ENCODE peak calls at places on chromosomes 4 and X, in seven cellular contexts. S is Panc1; N is right lobe of liver; G is RPMI8226; U is CD4-positive, alpha-beta memory T cell; J is ACHN; P is T47D. A is an unnamed sample.

GRCh38 chrX:20116575-20117240 is at the start of gene MAP7D2:
- DNase-seq in G (no peak), S (no peak), P (no peak), N (no peak), J (no peak), U (no peak), A (no peak)

GRCh38 chrX:40871385-40872082 is 136.2 kb upstream of the MED14 start:
- DNase-seq in G (no peak), S (no peak), P (peak; percentile 11), J (peak; percentile 11), N (no peak), U (no peak), A (no peak)

GRCh38 chrX:43508694-43509093 is 147.4 kb upstream of the MAOA start:
- DNase-seq in G (no peak), P (no peak), S (no peak), U (no peak), N (no peak), J (no peak), A (no peak)

GRCh38 chr4:102601586-102602227 is 100.5 kb downstream of the NFKB1 start:
- DNase-seq in P (no peak), J (peak; percentile 14), U (no peak), S (no peak), N (no peak), G (no peak), A (no peak)

GRCh38 chr4:153782567-153782966 is 6.3 kb downstream of the SFRP2 start:
- DNase-seq in S (no peak), G (no peak), U (no peak), N (no peak), P (no peak), J (no peak), A (no peak)

GRCh38 chr4:158996669-158997074 is 106.2 kb upstream of the RAPGEF2 start:
- DNase-seq in N (no peak), P (no peak), U (no peak), G (no peak), J (peak; percentile 97), S (peak; percentile 88), A (no peak)

GRCh38 chr4:69066945-69067344 is 29.3 kb upstream of the UGT2B7 start:
- DNase-seq in S (no peak), U (no peak), J (no peak), G (no peak), P (no peak), N (no peak), A (no peak)

GRCh38 chr4:152225680-152226079 is 310.2 kb downstream of the FBXW7 start:
- DNase-seq in U (no peak), P (no peak), S (no peak), N (no peak), J (no peak), G (no peak), A (no peak)

GRCh38 chr4:34723606-34724005 is 1520.7 kb downstream of the ARAP2 start:
- DNase-seq in G (no peak), U (no peak), S (no peak), P (no peak), J (no peak), N (no peak), A (no peak)

GRCh38 chr4:164943192-164943591 is 34.3 kb downstream of the TRIM61 start:
- DNase-seq in N (no peak), P (peak; percentile 16), S (no peak), J (no peak), G (no peak), U (no peak), A (no peak)

GRCh38 chr4:73811841-73812240 is 24.6 kb upstream of the CXCL6 start:
- DNase-seq in G (no peak), U (no peak), J (no peak), P (no peak), N (no peak), S (no peak), A (no peak)

GRCh38 chrX:24014388-24015018 is 12.5 kb downstream of the KLHL15 start:
- DNase-seq in U (no peak), N (no peak), P (no peak), S (no peak), J (no peak), G (no peak), A (no peak)

GRCh38 chrX:10633722-10634121 is 13.3 kb upstream of the MID1 start:
- DNase-seq in S (peak; percentile 65), U (no peak), J (peak; percentile 83), N (no peak), G (no peak), P (peak; percentile 85), A (no peak)

GRCh38 chr4:8694651-8695151 is 102.1 kb downstream of the CPZ start:
- DNase-seq in J (no peak), U (no peak), S (no peak), N (peak; percentile 28), G (no peak), P (no peak), A (no peak)

GRCh38 chr4:68617003-68617698 is 41.0 kb upstream of the UGT2B17 start:
- DNase-seq in N (no peak), P (no peak), S (no peak), J (no peak), G (no peak), U (no peak), A (no peak)

GRCh38 chr4:189187531-189188052 is 753.1 kb upstream of the FRG1 start:
- DNase-seq in S (no peak), P (no peak), N (no peak), G (no peak), U (no peak), J (no peak), A (no peak)

GRCh38 chr4:626201-627091 is 1.1 kb downstream of the PDE6B start:
- DNase-seq in S (no peak), N (peak; percentile 38), P (no peak), G (no peak), U (no peak), J (no peak), A (no peak)

GRCh38 chrX:129679856-129680255 is 25.1 kb upstream of the APLN start:
- DNase-seq in J (no peak), P (no peak), S (no peak), U (no peak), G (no peak), N (no peak), A (peak; percentile 29)

GRCh38 chrX:37357436-37357835 is 8.3 kb downstream of the PRRG1 start:
- DNase-seq in N (no peak), S (no peak), U (no peak), P (no peak), J (no peak), G (no peak), A (no peak)

GRCh38 chrX:153863251-153863991 is 22.6 kb downstream of the L1CAM start:
- DNase-seq in J (no peak), S (no peak), G (no peak), U (no peak), N (no peak), P (no peak), A (no peak)

GRCh38 chr4:139595989-139596679 is 40.1 kb upstream of the SETD7 start:
- DNase-seq in U (no peak), N (no peak), P (no peak), J (no peak), G (no peak), S (no peak), A (no peak)

GRCh38 chr4:25320374-25321172 is 8.0 kb downstream of the ZCCHC4 start:
- DNase-seq in G (no peak), U (no peak), N (no peak), J (peak; percentile 67), P (no peak), S (no peak), A (no peak)

GRCh38 chr4:25100156-25100555 is 60.1 kb downstream of the SEPSECS start:
- DNase-seq in S (no peak), U (no peak), N (no peak), J (no peak), P (no peak), G (no peak), A (no peak)

GRCh38 chr4:175813126-175813715 is 1.2 kb upstream of the GPM6A start:
- DNase-seq in N (no peak), P (no peak), J (no peak), S (no peak), G (no peak), U (no peak), A (no peak)

GRCh38 chr4:136343340-136343739 is 1189.0 kb downstream of the PCDH18 start:
- DNase-seq in J (no peak), U (no peak), P (no peak), N (no peak), S (no peak), G (no peak), A (no peak)

GRCh38 chr4:37662861-37663390 is 23.2 kb downstream of the RELL1 start:
- DNase-seq in U (no peak), P (no peak), G (no peak), S (no peak), J (peak; percentile 91), N (no peak), A (no peak)

GRCh38 chrX:50799531-50799961 is 14.4 kb downstream of the SHROOM4 start:
- DNase-seq in S (no peak), N (no peak), G (no peak), P (no peak), U (no peak), J (peak; percentile 31), A (peak; percentile 47)

GRCh38 chrX:37846141-37846540 is 1.2 kb downstream of the DYNLT3 start:
- DNase-seq in N (no peak), S (no peak), P (no peak), U (peak; percentile 26), G (no peak), J (no peak), A (no peak)

GRCh38 chr4:8709050-8709728 is 116.6 kb downstream of the CPZ start:
- DNase-seq in J (no peak), U (no peak), P (no peak), S (no peak), N (peak; percentile 25), G (no peak), A (no peak)